ENCODE peak calls at places on chromosomes 6 and 20, in five cellular contexts. One of them, this sample, is unnamed.
A peak's percentile ranks its signal among the peaks of the same experiment; 100 is the strongest.

GRCh38 chr6:24564081-24564480 is 69.3 kb downstream of the ALDH5A1 start:
- DNase-seq in suprapubic skin: no peak
- DNase-seq in CD8-positive, alpha-beta T cell: no peak
- DNase-seq in uterus: no peak
- DNase-seq in heart left ventricle: no peak
- DNase-seq in this sample: no peak

GRCh38 chr6:144715344-144715743 is 430.2 kb downstream of the UTRN start:
- DNase-seq in heart left ventricle: no peak
- DNase-seq in uterus: no peak
- DNase-seq in suprapubic skin: no peak
- DNase-seq in CD8-positive, alpha-beta T cell: no peak
- DNase-seq in this sample: no peak

GRCh38 chr6:27870486-27870885 is 41.7 kb downstream of the OR2B2 start:
- DNase-seq in uterus: no peak
- DNase-seq in CD8-positive, alpha-beta T cell: no peak
- DNase-seq in suprapubic skin: no peak
- DNase-seq in heart left ventricle: no peak
- DNase-seq in this sample: no peak

GRCh38 chr6:150078788-150079187 is 9.9 kb upstream of the ULBP3 start:
- DNase-seq in heart left ventricle: no peak
- DNase-seq in CD8-positive, alpha-beta T cell: no peak
- DNase-seq in suprapubic skin: peak; percentile 8
- DNase-seq in uterus: no peak
- DNase-seq in this sample: peak; percentile 38

GRCh38 chr20:63855363-63856110 is 5.8 kb upstream of the ABHD16B start:
- DNase-seq in uterus: peak; percentile 31
- DNase-seq in CD8-positive, alpha-beta T cell: no peak
- DNase-seq in heart left ventricle: no peak
- DNase-seq in suprapubic skin: no peak
- DNase-seq in this sample: no peak

GRCh38 chr6:115514656-115515055 is 546.0 kb downstream of the FRK start:
- DNase-seq in suprapubic skin: no peak
- DNase-seq in heart left ventricle: no peak
- DNase-seq in uterus: no peak
- DNase-seq in CD8-positive, alpha-beta T cell: no peak
- DNase-seq in this sample: no peak

GRCh38 chr6:169780571-169781091 is 29.2 kb downstream of the ERMARD start:
- DNase-seq in heart left ventricle: no peak
- DNase-seq in CD8-positive, alpha-beta T cell: no peak
- DNase-seq in suprapubic skin: peak; percentile 21
- DNase-seq in uterus: no peak
- DNase-seq in this sample: no peak

GRCh38 chr6:150857062-150857905 is 8.2 kb upstream of the MTHFD1L start:
- DNase-seq in uterus: no peak
- DNase-seq in suprapubic skin: no peak
- DNase-seq in CD8-positive, alpha-beta T cell: no peak
- DNase-seq in heart left ventricle: no peak
- DNase-seq in this sample: peak; percentile 96

GRCh38 chr6:45467853-45468252 is 90.1 kb upstream of the SUPT3H start:
- DNase-seq in suprapubic skin: no peak
- DNase-seq in CD8-positive, alpha-beta T cell: no peak
- DNase-seq in uterus: no peak
- DNase-seq in heart left ventricle: no peak
- DNase-seq in this sample: no peak

GRCh38 chr6:33205172-33206026 is 944 bp downstream of the HSD17B8 start:
- DNase-seq in suprapubic skin: no peak
- DNase-seq in uterus: no peak
- DNase-seq in heart left ventricle: no peak
- DNase-seq in CD8-positive, alpha-beta T cell: peak; percentile 25
- DNase-seq in this sample: peak; percentile 68

GRCh38 chr20:10171864-10172751 is 46.5 kb upstream of the SNAP25 start:
- DNase-seq in uterus: peak; percentile 27
- DNase-seq in heart left ventricle: no peak
- DNase-seq in CD8-positive, alpha-beta T cell: peak; percentile 4
- DNase-seq in suprapubic skin: no peak
- DNase-seq in this sample: no peak

GRCh38 chr20:44073675-44074071 is 113.3 kb downstream of the JPH2 start:
- DNase-seq in CD8-positive, alpha-beta T cell: no peak
- DNase-seq in suprapubic skin: no peak
- DNase-seq in uterus: no peak
- DNase-seq in heart left ventricle: no peak
- DNase-seq in this sample: no peak

GRCh38 chr6:167494698-167495435 is 170.0 kb downstream of the TTLL2 start:
- DNase-seq in uterus: no peak
- DNase-seq in suprapubic skin: no peak
- DNase-seq in heart left ventricle: no peak
- DNase-seq in CD8-positive, alpha-beta T cell: no peak
- DNase-seq in this sample: no peak

GRCh38 chr6:24089741-24090140 is 36.3 kb upstream of the NRSN1 start:
- DNase-seq in uterus: no peak
- DNase-seq in CD8-positive, alpha-beta T cell: no peak
- DNase-seq in heart left ventricle: no peak
- DNase-seq in suprapubic skin: no peak
- DNase-seq in this sample: no peak

GRCh38 chr6:143688681-143689080 is 10.9 kb downstream of the PHACTR2 start:
- DNase-seq in heart left ventricle: no peak
- DNase-seq in CD8-positive, alpha-beta T cell: no peak
- DNase-seq in suprapubic skin: no peak
- DNase-seq in uterus: no peak
- DNase-seq in this sample: no peak
- H3K4me1 ChIP-seq in heart left ventricle: peaks cover 60% of the 10 kb centered on the region
- H3K4me1 ChIP-seq in CD8-positive, alpha-beta T cell: no peaks in the 10 kb centered on the region
- H3K4me1 ChIP-seq in suprapubic skin: peaks cover 5% of the 10 kb centered on the region
- H3K4me1 ChIP-seq in uterus: peaks cover 9% of the 10 kb centered on the region
- H3K4me1 ChIP-seq in this sample: peaks cover 8% of the 10 kb centered on the region

GRCh38 chr6:148528292-148528691 is 185.7 kb downstream of the SASH1 start:
- DNase-seq in heart left ventricle: no peak
- DNase-seq in uterus: no peak
- DNase-seq in CD8-positive, alpha-beta T cell: no peak
- DNase-seq in suprapubic skin: no peak
- DNase-seq in this sample: no peak
- TF ChIP-seq CTCF in heart left ventricle: peak; percentile 22
- TF ChIP-seq CTCF in uterus: no peak
- TF ChIP-seq CTCF in CD8-positive, alpha-beta T cell: no peak
- TF ChIP-seq CTCF in suprapubic skin: no peak
- TF ChIP-seq CTCF in this sample: peak; percentile 25

DNA sequence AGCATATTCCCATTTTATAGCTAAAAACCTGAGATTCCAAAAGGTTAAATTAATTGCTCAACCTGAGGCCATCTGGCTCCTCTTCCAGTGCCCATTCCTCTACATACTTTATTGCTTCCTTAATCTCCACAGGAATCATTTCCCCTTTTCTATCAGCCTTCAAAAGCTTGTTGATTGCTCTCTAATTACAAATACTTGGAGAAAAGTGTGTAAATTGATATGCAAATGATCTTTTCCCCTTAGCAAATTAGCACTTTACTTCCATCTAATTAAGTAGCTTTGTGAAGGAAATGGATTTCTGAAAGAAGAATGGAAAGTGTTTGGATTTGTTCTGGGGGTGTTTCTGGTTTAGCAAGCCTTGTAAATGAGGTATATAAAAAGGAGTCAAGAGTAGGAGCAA is 323.3 kb downstream of the GRIK2 start:
- DNase-seq in suprapubic skin: no peak
- DNase-seq in CD8-positive, alpha-beta T cell: no peak
- DNase-seq in heart left ventricle: no peak
- DNase-seq in uterus: no peak
- DNase-seq in this sample: no peak
- H3K4me1 ChIP-seq in suprapubic skin: no peaks in the 10 kb centered on the region
- H3K4me1 ChIP-seq in CD8-positive, alpha-beta T cell: no peaks in the 10 kb centered on the region
- H3K4me1 ChIP-seq in heart left ventricle: no peaks in the 10 kb centered on the region
- H3K4me1 ChIP-seq in uterus: no peaks in the 10 kb centered on the region
- H3K4me1 ChIP-seq in this sample: no peaks in the 10 kb centered on the region

GRCh38 chr6:74466572-74466971 is 739.3 kb downstream of the COL12A1 start:
- DNase-seq in CD8-positive, alpha-beta T cell: no peak
- DNase-seq in suprapubic skin: no peak
- DNase-seq in heart left ventricle: no peak
- DNase-seq in uterus: no peak
- DNase-seq in this sample: no peak
- TF ChIP-seq CTCF in CD8-positive, alpha-beta T cell: no peak
- TF ChIP-seq CTCF in suprapubic skin: no peak
- TF ChIP-seq CTCF in heart left ventricle: no peak
- TF ChIP-seq CTCF in uterus: no peak
- TF ChIP-seq CTCF in this sample: no peak

GRCh38 chr6:36976509-36976908 is 9.5 kb downstream of the MTCH1 start:
- DNase-seq in suprapubic skin: no peak
- DNase-seq in uterus: no peak
- DNase-seq in heart left ventricle: no peak
- DNase-seq in CD8-positive, alpha-beta T cell: no peak
- DNase-seq in this sample: no peak

GRCh38 chr6:36975231-36976004 is 10.6 kb downstream of the MTCH1 start:
- DNase-seq in uterus: no peak
- DNase-seq in CD8-positive, alpha-beta T cell: no peak
- DNase-seq in suprapubic skin: no peak
- DNase-seq in heart left ventricle: no peak
- DNase-seq in this sample: no peak

GRCh38 chr6:36977470-36977941 is 8.5 kb downstream of the MTCH1 start:
- DNase-seq in suprapubic skin: no peak
- DNase-seq in CD8-positive, alpha-beta T cell: no peak
- DNase-seq in uterus: no peak
- DNase-seq in heart left ventricle: no peak
- DNase-seq in this sample: no peak

GRCh38 chr6:36976005-36976261 is 10.1 kb downstream of the MTCH1 start:
- DNase-seq in CD8-positive, alpha-beta T cell: no peak
- DNase-seq in uterus: no peak
- DNase-seq in suprapubic skin: no peak
- DNase-seq in heart left ventricle: no peak
- DNase-seq in this sample: no peak

GRCh38 chr6:36976931-36977330 is 9.1 kb downstream of the MTCH1 start:
- DNase-seq in uterus: no peak
- DNase-seq in CD8-positive, alpha-beta T cell: no peak
- DNase-seq in heart left ventricle: no peak
- DNase-seq in suprapubic skin: no peak
- DNase-seq in this sample: no peak
- H3K4me1 ChIP-seq in uterus: no peaks in the 10 kb centered on the region
- H3K4me1 ChIP-seq in CD8-positive, alpha-beta T cell: peaks cover 6% of the 10 kb centered on the region
- H3K4me1 ChIP-seq in heart left ventricle: peaks cover 89% of the 10 kb centered on the region
- H3K4me1 ChIP-seq in suprapubic skin: peaks cover 27% of the 10 kb centered on the region
- H3K4me1 ChIP-seq in this sample: no peaks in the 10 kb centered on the region

DNA sequence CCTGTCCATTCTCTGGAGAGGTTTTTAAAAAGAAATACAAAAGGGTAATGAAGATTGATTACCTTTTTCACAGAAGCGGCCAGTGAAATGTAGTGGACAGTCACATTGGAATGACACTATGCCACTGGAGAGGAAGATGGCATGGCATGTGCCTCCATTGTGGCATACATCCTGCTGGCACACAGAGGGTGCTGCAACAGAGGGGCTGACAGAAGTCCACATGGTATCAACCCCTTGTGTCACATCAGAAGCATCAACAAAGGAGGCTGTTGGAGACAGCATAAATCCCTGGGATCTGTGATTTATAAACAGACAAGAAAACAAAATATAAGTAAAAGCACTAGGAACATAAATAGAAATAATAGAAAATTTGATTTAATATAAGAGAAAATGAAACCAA is 594.9 kb downstream of the PHF3 start:
- DNase-seq in heart left ventricle: no peak
- DNase-seq in suprapubic skin: no peak
- DNase-seq in CD8-positive, alpha-beta T cell: no peak
- DNase-seq in uterus: no peak
- DNase-seq in this sample: no peak
- TF ChIP-seq CTCF in heart left ventricle: no peak
- TF ChIP-seq CTCF in suprapubic skin: no peak
- TF ChIP-seq CTCF in CD8-positive, alpha-beta T cell: no peak
- TF ChIP-seq CTCF in uterus: no peak
- TF ChIP-seq CTCF in this sample: no peak

GRCh38 chr20:53895385-53895755 is 175.0 kb downstream of the BCAS1 start:
- DNase-seq in CD8-positive, alpha-beta T cell: no peak
- DNase-seq in uterus: no peak
- DNase-seq in heart left ventricle: no peak
- DNase-seq in suprapubic skin: no peak
- DNase-seq in this sample: no peak
- H3K4me1 ChIP-seq in CD8-positive, alpha-beta T cell: peaks cover 45% of the 10 kb centered on the region
- H3K4me1 ChIP-seq in uterus: peaks cover 4% of the 10 kb centered on the region
- H3K4me1 ChIP-seq in heart left ventricle: peaks cover 19% of the 10 kb centered on the region
- H3K4me1 ChIP-seq in suprapubic skin: peaks cover 32% of the 10 kb centered on the region
- H3K4me1 ChIP-seq in this sample: peaks cover 19% of the 10 kb centered on the region

GRCh38 chr6:73800997-73801396 is 105.0 kb downstream of the CD109 start:
- DNase-seq in suprapubic skin: no peak
- DNase-seq in CD8-positive, alpha-beta T cell: no peak
- DNase-seq in heart left ventricle: no peak
- DNase-seq in uterus: no peak
- DNase-seq in this sample: no peak

GRCh38 chr6:73797861-73798260 is 101.9 kb downstream of the CD109 start:
- DNase-seq in CD8-positive, alpha-beta T cell: no peak
- DNase-seq in uterus: no peak
- DNase-seq in heart left ventricle: no peak
- DNase-seq in suprapubic skin: no peak
- DNase-seq in this sample: no peak

GRCh38 chr6:73801652-73802268 is 105.8 kb downstream of the CD109 start:
- DNase-seq in uterus: no peak
- DNase-seq in heart left ventricle: no peak
- DNase-seq in CD8-positive, alpha-beta T cell: no peak
- DNase-seq in suprapubic skin: no peak
- DNase-seq in this sample: no peak

GRCh38 chr6:73796881-73797280 is 100.9 kb downstream of the CD109 start:
- DNase-seq in CD8-positive, alpha-beta T cell: no peak
- DNase-seq in uterus: no peak
- DNase-seq in suprapubic skin: no peak
- DNase-seq in heart left ventricle: no peak
- DNase-seq in this sample: no peak

GRCh38 chr6:73798592-73798991 is 102.6 kb downstream of the CD109 start:
- DNase-seq in uterus: peak; percentile 43
- DNase-seq in suprapubic skin: no peak
- DNase-seq in CD8-positive, alpha-beta T cell: no peak
- DNase-seq in heart left ventricle: peak; percentile 33
- DNase-seq in this sample: peak; percentile 87
- TF ChIP-seq CTCF in uterus: peak; percentile 60
- TF ChIP-seq CTCF in suprapubic skin: peak; percentile 24
- TF ChIP-seq CTCF in CD8-positive, alpha-beta T cell: no peak
- TF ChIP-seq CTCF in heart left ventricle: peak; percentile 27
- TF ChIP-seq CTCF in this sample: peak; percentile 61

DNA sequence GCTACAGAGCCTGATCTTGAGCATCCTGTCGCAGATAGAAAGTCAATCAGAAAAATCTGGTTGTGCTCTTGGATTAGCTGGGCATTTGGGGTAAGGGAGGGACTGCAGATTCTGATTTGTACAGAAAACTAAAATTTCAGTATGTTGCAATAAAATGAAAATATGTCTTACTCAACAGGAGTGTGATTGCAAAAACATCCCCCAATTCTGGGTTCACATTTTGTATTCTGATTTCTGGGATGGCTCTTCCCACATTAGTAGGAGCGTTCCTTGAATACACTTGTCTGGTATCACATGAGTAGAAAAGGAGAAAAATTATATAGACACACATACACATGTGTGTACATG is 40.5 kb downstream of the PANK2 start:
- DNase-seq in heart left ventricle: no peak
- DNase-seq in uterus: no peak
- DNase-seq in CD8-positive, alpha-beta T cell: no peak
- DNase-seq in suprapubic skin: no peak
- DNase-seq in this sample: no peak
- H3K4me1 ChIP-seq in heart left ventricle: peaks cover 60% of the 10 kb centered on the region
- H3K4me1 ChIP-seq in uterus: peaks cover 5% of the 10 kb centered on the region
- H3K4me1 ChIP-seq in CD8-positive, alpha-beta T cell: peaks cover 21% of the 10 kb centered on the region
- H3K4me1 ChIP-seq in suprapubic skin: peaks cover 41% of the 10 kb centered on the region
- H3K4me1 ChIP-seq in this sample: no peaks in the 10 kb centered on the region

This sample was measured in foreskin keratinocyte.